ENCODE peak calls at places on chromosomes 7 and 10, in six cellular contexts. T, Y, V, G, D and Z are unnamed samples.

GRCh38 chr10:83677795-83678194 is 461.5 kb upstream of the GHITM start:
- DNase-seq in T (no peak), D (no peak), G (no peak), Y (no peak), V (no peak), Z (no peak)

GRCh38 chr7:107080533-107080932 is 36.0 kb downstream of the PRKAR2B start:
- DNase-seq in V (no peak), T (no peak), G (no peak), Y (no peak), D (no peak), Z (no peak)

GRCh38 chr10:15068802-15069201 is 19.8 kb downstream of the ACBD7 start:
- DNase-seq in T (no peak), D (no peak), G (peak; percentile 33), V (no peak), Y (no peak), Z (no peak)

GRCh38 chr10:48625013-48625412 is 20.1 kb upstream of the ARHGAP22 start:
- DNase-seq in D (no peak), T (no peak), Y (no peak), G (no peak), V (peak; percentile 59), Z (no peak)

GRCh38 chr10:118957141-118957825 is 72.2 kb upstream of the NANOS1 start:
- DNase-seq in G (no peak), T (no peak), D (peak; percentile 13), V (no peak), Y (no peak), Z (no peak)

GRCh38 chr10:13276749-13277394 is 23.0 kb downstream of the PHYH start:
- DNase-seq in T (no peak), Y (no peak), V (peak; percentile 25), D (no peak), G (peak; percentile 13), Z (no peak)

GRCh38 chr10:786666-787512 is 97.4 kb upstream of the DIP2C start:
- DNase-seq in T (no peak), Y (no peak), D (no peak), G (no peak), V (no peak), Z (no peak)

GRCh38 chr7:127876393-127876792 is 154.8 kb downstream of the LRRC4 start:
- DNase-seq in D (no peak), G (peak; percentile 32), T (no peak), V (no peak), Y (no peak), Z (no peak)

GRCh38 chr10:72275351-72276012 is 1.8 kb downstream of the DDIT4 start:
- DNase-seq in D (no peak), V (no peak), G (no peak), T (no peak), Y (no peak), Z (no peak)

GRCh38 chr7:45990276-45990675 is 69.2 kb upstream of the IGFBP3 start:
- DNase-seq in G (no peak), Y (no peak), D (no peak), V (no peak), T (no peak), Z (no peak)

GRCh38 chr7:70920886-70921285 is 211.1 kb upstream of the GALNT17 start:
- DNase-seq in Y (no peak), T (no peak), G (no peak), V (no peak), D (no peak), Z (no peak)

GRCh38 chr10:110324805-110325280 is 20.1 kb upstream of the SMNDC1 start:
- DNase-seq in D (no peak), V (no peak), T (no peak), Y (no peak), G (no peak), Z (no peak)